ENCODE peak calls at places on chromosome 11, in four cellular contexts. One of them, this sample, is unnamed.

GRCh38 chr11:126484266-126484665 is 128.8 kb downstream of the ST3GAL4 start:
- DNase-seq in psoas muscle: no peak
- DNase-seq in omental fat pad: no peak
- DNase-seq in SK-N-SH: no peak
- DNase-seq in this sample: no peak

GRCh38 chr11:129252621-129253020 is 60.5 kb upstream of the ARHGAP32 start:
- DNase-seq in psoas muscle: no peak
- DNase-seq in omental fat pad: no peak
- DNase-seq in SK-N-SH: no peak
- DNase-seq in this sample: no peak

GRCh38 chr11:22703561-22703960 is 37.1 kb downstream of the GAS2 start:
- DNase-seq in psoas muscle: no peak
- DNase-seq in omental fat pad: no peak
- DNase-seq in SK-N-SH: no peak
- DNase-seq in this sample: no peak

GRCh38 chr11:112612283-112612849 is 348.9 kb upstream of the NCAM1 start:
- DNase-seq in psoas muscle: no peak
- DNase-seq in omental fat pad: no peak
- DNase-seq in SK-N-SH: peak; percentile 58
- DNase-seq in this sample: no peak

GRCh38 chr11:93639548-93639947 is 21.9 kb upstream of the CEP295 start:
- DNase-seq in psoas muscle: no peak
- DNase-seq in omental fat pad: no peak
- DNase-seq in SK-N-SH: no peak
- DNase-seq in this sample: no peak

GRCh38 chr11:116232364-116232801 is 540.4 kb downstream of the BUD13 start:
- DNase-seq in psoas muscle: no peak
- DNase-seq in omental fat pad: no peak
- DNase-seq in SK-N-SH: no peak
- DNase-seq in this sample: no peak

GRCh38 chr11:19725379-19726079 is 12.9 kb downstream of the NAV2 start:
- DNase-seq in psoas muscle: no peak
- DNase-seq in omental fat pad: no peak
- DNase-seq in SK-N-SH: no peak
- DNase-seq in this sample: peak; percentile 75

GRCh38 chr11:124670732-124671131 is 2.8 kb downstream of the SIAE start:
- DNase-seq in psoas muscle: no peak
- DNase-seq in omental fat pad: no peak
- DNase-seq in SK-N-SH: no peak
- DNase-seq in this sample: no peak

GRCh38 chr11:67585911-67586310 is 2.3 kb downstream of the GSTP1 start:
- DNase-seq in psoas muscle: no peak
- DNase-seq in omental fat pad: no peak
- DNase-seq in SK-N-SH: no peak
- DNase-seq in this sample: no peak

GRCh38 chr11:117843666-117844484 is 19.3 kb upstream of the FXYD2 start:
- DNase-seq in psoas muscle: peak; percentile 87
- DNase-seq in omental fat pad: peak; percentile 91
- DNase-seq in SK-N-SH: peak; percentile 74
- DNase-seq in this sample: no peak

GRCh38 chr11:70763606-70764005 is 365.3 kb downstream of the CTTN start:
- DNase-seq in psoas muscle: no peak
- DNase-seq in omental fat pad: no peak
- DNase-seq in SK-N-SH: no peak
- DNase-seq in this sample: no peak

GRCh38 chr11:11432621-11433319 is 79.7 kb upstream of the CSNK2A3 start:
- DNase-seq in psoas muscle: no peak
- DNase-seq in omental fat pad: no peak
- DNase-seq in SK-N-SH: no peak
- DNase-seq in this sample: no peak

GRCh38 chr11:60515144-60515855 is at the start of gene MS4A13:
- DNase-seq in psoas muscle: no peak
- DNase-seq in omental fat pad: no peak
- DNase-seq in SK-N-SH: peak; percentile 50
- DNase-seq in this sample: no peak

GRCh38 chr11:21072517-21072916 is 403.1 kb downstream of the NELL1 start:
- DNase-seq in psoas muscle: no peak
- DNase-seq in omental fat pad: no peak
- DNase-seq in SK-N-SH: no peak
- DNase-seq in this sample: no peak

GRCh38 chr11:111846640-111847039 is 24.7 kb downstream of the ALG9 start:
- DNase-seq in psoas muscle: no peak
- DNase-seq in omental fat pad: no peak
- DNase-seq in SK-N-SH: no peak
- DNase-seq in this sample: no peak

GRCh38 chr11:128902515-128903066 is 11.4 kb downstream of the KCNJ5 start:
- DNase-seq in psoas muscle: no peak
- DNase-seq in omental fat pad: no peak
- DNase-seq in SK-N-SH: no peak
- DNase-seq in this sample: no peak

GRCh38 chr11:103773059-103773458 is 263.4 kb upstream of the DDI1 start:
- DNase-seq in psoas muscle: no peak
- DNase-seq in omental fat pad: no peak
- DNase-seq in SK-N-SH: no peak
- DNase-seq in this sample: no peak

GRCh38 chr11:42631223-42631843 is 680.5 kb upstream of the API5 start:
- DNase-seq in psoas muscle: no peak
- DNase-seq in omental fat pad: no peak
- DNase-seq in SK-N-SH: peak; percentile 33
- DNase-seq in this sample: no peak

GRCh38 chr11:123454060-123454651 is 24.1 kb downstream of the GRAMD1B start:
- DNase-seq in psoas muscle: no peak
- DNase-seq in omental fat pad: no peak
- DNase-seq in SK-N-SH: no peak
- DNase-seq in this sample: no peak